ENCODE peak calls at places on chromosomes 7 and 10, in six cellular contexts. Y is K562, T is H1, J is HepG2, P is GM12892, K is GM12878. U is an unnamed sample.
A peak's percentile ranks its signal among the peaks of the same experiment; 100 is the strongest.

GRCh38 chr10:71837085-71837827 is 13.8 kb downstream of the PSAP start:
- DNase-seq in T (peak; percentile 55), K (no peak), P (no peak), J (peak; percentile 57), Y (peak; percentile 65), U (no peak)

GRCh38 chr10:98555011-98555619 is 108.4 kb upstream of the HPS1 start:
- DNase-seq in J (no peak), T (no peak), Y (no peak), P (no peak), K (no peak), U (no peak)

GRCh38 chr10:16843252-16843870 is 26.1 kb upstream of the RSU1 start:
- DNase-seq in K (peak; percentile 12), P (no peak), Y (no peak), J (peak; percentile 64), T (no peak), U (no peak)

GRCh38 chr7:69739906-69740545 is 141.8 kb downstream of the AUTS2 start:
- DNase-seq in Y (no peak), P (no peak), K (peak; percentile 81), T (no peak), J (no peak), U (no peak)

GRCh38 chr7:108568801-108569380 is 615 bp downstream of the THAP5 start:
- DNase-seq in K (no peak), Y (no peak), T (no peak), J (no peak), P (no peak), U (no peak)

GRCh38 chr10:84314269-84314668 is 14.1 kb upstream of the CCSER2 start:
- DNase-seq in P (no peak), T (no peak), K (no peak), J (no peak), Y (no peak), U (no peak)

GRCh38 chr7:85750454-85750949 is 563.6 kb upstream of the SEMA3D start:
- DNase-seq in K (no peak), P (no peak), Y (no peak), J (peak; percentile 36), T (no peak), U (no peak)

GRCh38 chr7:158816995-158817394 is 12.3 kb downstream of the ESYT2 start:
- DNase-seq in K (no peak), J (no peak), T (no peak), Y (peak; percentile 49), P (no peak), U (no peak)

GRCh38 chr7:75937958-75938786 is 23.2 kb downstream of the POR start:
- DNase-seq in J (no peak), Y (peak; percentile 74), T (no peak), P (no peak), K (no peak), U (no peak)

GRCh38 chr7:3013975-3014792 is 29.5 kb downstream of the CARD11 start:
- DNase-seq in J (no peak), Y (no peak), T (no peak), P (no peak), K (no peak), U (no peak)

GRCh38 chr10:62038609-62039190 is 137.2 kb downstream of the ARID5B start:
- DNase-seq in J (peak; percentile 78), T (peak; percentile 63), P (peak; percentile 34), Y (peak; percentile 57), K (no peak), U (peak; percentile 20)

GRCh38 chr7:138842111-138842510 is 44.1 kb upstream of the ATP6V0A4 start:
- DNase-seq in J (no peak), K (no peak), Y (peak; percentile 35), T (peak; percentile 52), P (no peak), U (no peak)
- TF ChIP-seq TAF1 in J (no peak), K (no peak), Y (no peak), T (no peak), P (no peak), U (no peak)

GRCh38 chr10:119654540-119654939 is 3.4 kb downstream of the BAG3 start:
- DNase-seq in T (no peak), K (no peak), J (peak; percentile 27), Y (no peak), P (no peak), U (no peak)

GRCh38 chr10:119657725-119658124 is 6.5 kb downstream of the BAG3 start:
- DNase-seq in T (no peak), Y (no peak), K (no peak), P (no peak), J (no peak), U (no peak)

GRCh38 chr10:119656760-119657159 is 5.6 kb downstream of the BAG3 start:
- DNase-seq in J (no peak), K (no peak), Y (no peak), T (no peak), P (no peak), U (no peak)

GRCh38 chr10:119653209-119653608 is 2.0 kb downstream of the BAG3 start:
- DNase-seq in J (no peak), T (no peak), K (no peak), Y (no peak), P (no peak), U (no peak)

DNA sequence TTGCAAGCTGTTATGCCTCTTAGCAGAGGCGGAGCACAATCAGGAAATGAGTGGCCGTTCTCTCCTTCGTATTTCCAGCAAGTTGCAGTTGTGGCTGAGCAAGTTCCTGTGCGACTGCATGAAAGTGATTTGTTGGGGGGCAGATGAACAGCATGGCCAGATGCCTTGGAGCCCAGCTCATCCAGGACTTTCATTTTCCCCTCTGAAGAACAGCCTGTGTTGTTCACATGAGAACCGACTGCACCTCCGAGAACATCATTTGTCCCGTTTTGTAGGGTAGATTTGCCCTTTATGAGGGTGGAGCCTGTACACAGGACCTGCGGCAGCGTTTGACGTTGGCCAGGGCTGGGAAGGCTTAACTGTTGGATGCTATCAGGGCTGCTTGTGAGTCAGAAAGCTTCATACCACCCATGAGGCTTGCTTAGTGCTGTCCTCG is 4.4 kb downstream of the BAG3 start:
- DNase-seq in Y (no peak), K (no peak), P (no peak), J (no peak), T (no peak), U (no peak)
- TF ChIP-seq POLR2A in Y (no peak), K (no peak), P (no peak), J (no peak), T (no peak), U (no peak)

GRCh38 chr7:67393903-67394302 is 397.3 kb downstream of the TYW1 start:
- DNase-seq in P (no peak), T (no peak), Y (no peak), J (no peak), K (no peak), U (no peak)

GRCh38 chr7:67387851-67388250 is 391.2 kb downstream of the TYW1 start:
- DNase-seq in J (no peak), Y (no peak), P (no peak), K (no peak), T (no peak), U (no peak)

GRCh38 chr7:67392596-67393438 is 396.2 kb downstream of the TYW1 start:
- DNase-seq in T (no peak), Y (no peak), K (no peak), P (no peak), J (no peak), U (no peak)
- TF ChIP-seq TAF1 in T (no peak), Y (no peak), K (no peak), P (no peak), J (no peak), U (no peak)

DNA sequence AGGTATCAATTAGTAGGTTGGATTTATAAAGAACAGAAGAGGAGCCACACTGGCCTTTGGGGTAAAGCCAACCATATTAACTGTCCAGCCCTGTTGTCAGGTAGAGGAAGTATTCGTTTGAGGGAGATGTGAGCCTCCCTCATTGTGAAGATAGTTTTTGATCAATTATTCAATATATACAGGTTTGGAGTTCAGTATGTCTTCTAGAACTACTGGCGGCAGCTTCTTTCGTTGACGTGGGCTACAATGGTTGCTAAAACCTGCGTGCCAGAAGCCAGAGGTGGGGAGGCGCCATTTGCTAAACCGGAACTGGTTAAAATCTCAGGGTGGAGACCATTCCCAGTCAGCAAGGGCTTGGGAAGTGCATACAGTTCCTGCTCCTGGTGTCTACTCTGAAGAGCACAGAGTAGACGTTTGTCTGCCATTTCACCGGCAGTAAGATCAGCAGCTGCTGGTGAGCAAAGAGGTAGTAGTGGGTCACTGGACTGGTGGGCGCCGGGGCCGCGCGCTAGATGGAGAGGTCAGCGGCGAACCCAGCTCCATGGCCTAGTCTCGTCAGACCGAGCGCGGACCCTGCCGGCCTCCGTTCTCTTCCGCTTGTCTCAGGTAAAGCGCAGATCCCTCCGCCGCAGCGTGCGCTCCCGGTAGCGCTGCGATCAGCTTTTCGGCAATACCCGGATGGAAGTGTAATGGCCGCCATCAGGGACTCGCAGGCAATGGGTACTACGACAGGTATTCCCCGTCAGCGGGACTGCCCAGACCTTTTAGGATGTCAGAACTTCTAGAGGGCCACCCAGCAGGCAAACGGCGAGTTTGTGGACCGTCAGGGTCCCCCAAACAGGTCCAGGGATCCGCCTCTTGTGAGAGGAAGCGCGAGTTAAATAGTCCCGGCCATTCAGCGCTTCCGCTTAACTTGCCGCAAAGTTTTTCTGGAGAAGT is at the start of gene ZNF518A:
- DNase-seq in T (peak; percentile 92), P (peak; percentile 65), K (peak; percentile 82), Y (peak; percentile 68), J (peak; percentile 90), U (peak; percentile 56)
- TF ChIP-seq POLR2A in T (peak; percentile 97), P (peak; percentile 90), K (peak; percentile 92), Y (peak; percentile 96), J (peak; percentile 96), U (peak; percentile 91)

GRCh38 chr10:66925896-66926719 is at the start of gene LRRTM3:
- DNase-seq in P (peak; percentile 11), Y (peak; percentile 12), J (peak; percentile 56), T (peak; percentile 55), K (peak; percentile 20), U (peak; percentile 28)
- TF ChIP-seq TAF1 in P (no peak), Y (no peak), J (no peak), T (peak; percentile 51), K (no peak), U (no peak)

DNA sequence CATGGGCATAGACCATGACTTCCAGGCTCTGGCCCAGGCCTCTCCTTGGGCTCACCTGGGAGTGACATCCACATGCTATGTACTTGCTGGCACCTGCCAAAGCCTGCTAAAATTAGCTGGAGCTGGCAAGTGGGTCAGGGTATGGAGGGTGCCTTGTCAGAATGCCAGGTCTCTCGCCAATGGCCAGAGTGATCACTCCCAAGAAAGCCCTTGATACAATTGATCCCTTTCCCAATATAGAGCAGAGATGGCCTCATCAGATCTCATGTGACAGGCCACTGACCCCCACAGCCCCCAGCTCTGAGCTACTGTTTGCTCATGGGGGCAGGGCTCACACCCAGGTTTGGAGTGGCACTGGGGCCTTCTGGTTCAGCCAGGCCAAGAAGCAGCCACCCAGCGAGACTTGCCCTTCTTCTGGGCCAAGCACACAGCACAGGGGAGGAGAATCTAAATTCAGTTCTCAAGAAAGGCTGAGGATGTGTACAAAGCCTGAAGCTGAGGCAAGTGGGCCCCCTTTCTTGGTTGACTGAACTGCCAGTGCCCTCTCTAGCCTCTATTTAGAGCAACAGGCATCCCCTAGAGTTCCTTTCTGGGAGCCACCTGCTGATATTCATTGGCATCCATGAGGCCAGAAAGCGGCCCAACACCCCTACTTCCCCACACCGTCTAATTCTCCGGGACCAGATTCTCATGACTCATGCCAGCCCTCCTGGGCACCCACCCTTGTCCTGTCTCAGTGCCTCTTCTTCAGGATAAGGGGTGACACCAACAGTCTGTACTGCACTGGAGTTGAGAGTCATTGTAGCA is 18.9 kb upstream of the MYL7 start:
- DNase-seq in T (no peak), J (no peak), P (no peak), Y (no peak), K (no peak), U (no peak)
- TF ChIP-seq POLR2A in T (no peak), J (no peak), P (no peak), Y (no peak), K (no peak), U (no peak)

GRCh38 chr7:81484266-81484665 is 285.6 kb downstream of the HGF start:
- DNase-seq in J (peak; percentile 4), P (no peak), K (no peak), Y (no peak), T (no peak), U (no peak)
- TF ChIP-seq TAF1 in J (no peak), P (no peak), K (no peak), Y (no peak), T (no peak), U (no peak)

U was measured in GM12891.